ENCODE peak calls at places on chromosomes 13 and 19, in eight cellular contexts. L is WERI-Rb-1; A is right lobe of liver; Z is heart right ventricle; P is pancreas; C is CD8-positive, alpha-beta T cell; R is astrocyte of the spinal cord; G is hepatocyte. D is an unnamed sample.

GRCh38 chr13:107851670-107852460 is 363.5 kb downstream of the LIG4 start:
- DNase-seq in P (no peak), A (no peak), C (no peak), L (no peak), Z (no peak), G (no peak), R (no peak), D (no peak)

GRCh38 chr19:13872695-13873389 is 4.1 kb upstream of the NANOS3 start:
- DNase-seq in G (peak), R (no peak), Z (peak), L (no peak), A (peak), C (no peak), P (no peak), D (no peak)

GRCh38 chr13:28173793-28174192 is 35.4 kb downstream of the PAN3 start:
- DNase-seq in P (no peak), A (no peak), G (no peak), R (no peak), Z (no peak), C (no peak), L (no peak), D (no peak)

GRCh38 chr13:45341799-45342584 is 1.0 kb upstream of the TPT1 start:
- DNase-seq in A (peak), G (no peak), Z (no peak), P (peak), L (no peak), C (no peak), R (peak), D (no peak)

GRCh38 chr13:76596216-76596615 is 290.0 kb downstream of the KCTD12 start:
- DNase-seq in Z (no peak), P (no peak), A (no peak), L (no peak), C (no peak), R (no peak), G (no peak), D (no peak)

GRCh38 chr13:109199280-109199679 is 569.9 kb downstream of the MYO16 start:
- DNase-seq in P (no peak), Z (no peak), L (no peak), C (no peak), R (no peak), A (no peak), G (no peak), D (no peak)

GRCh38 chr19:4473708-4474503 is 1.8 kb downstream of the HDGFL2 start:
- DNase-seq in R (no peak), C (no peak), L (no peak), A (no peak), Z (no peak), G (no peak), P (no peak), D (no peak)

GRCh38 chr19:18408053-18408476 is 10.6 kb upstream of the LRRC25 start:
- DNase-seq in Z (peak), A (peak), L (no peak), C (no peak), G (no peak), P (peak), R (no peak), D (no peak)

GRCh38 chr19:48137411-48137810 is 26.8 kb upstream of the PLA2G4C start:
- DNase-seq in R (no peak), G (no peak), A (no peak), C (no peak), L (no peak), Z (no peak), P (no peak), D (no peak)

GRCh38 chr19:48135411-48135810 is 24.8 kb upstream of the PLA2G4C start:
- DNase-seq in A (no peak), L (no peak), R (no peak), P (no peak), Z (no peak), C (no peak), G (peak), D (no peak)

GRCh38 chr19:48127561-48127960 is 16.9 kb upstream of the PLA2G4C start:
- DNase-seq in L (no peak), G (no peak), C (no peak), A (no peak), P (no peak), R (no peak), Z (no peak), D (no peak)

GRCh38 chr19:48136547-48136946 is 25.9 kb upstream of the PLA2G4C start:
- DNase-seq in R (no peak), C (no peak), Z (no peak), L (no peak), G (no peak), P (no peak), A (no peak), D (no peak)

GRCh38 chr19:48133094-48133493 is 22.5 kb upstream of the PLA2G4C start:
- DNase-seq in A (no peak), L (no peak), R (no peak), C (no peak), G (no peak), Z (no peak), P (no peak), D (no peak)
- TF ChIP-seq CTCF in A (no peak), L (no peak), R (no peak), C (no peak), G (no peak), Z (no peak), P (no peak), D (no peak)

DNA sequence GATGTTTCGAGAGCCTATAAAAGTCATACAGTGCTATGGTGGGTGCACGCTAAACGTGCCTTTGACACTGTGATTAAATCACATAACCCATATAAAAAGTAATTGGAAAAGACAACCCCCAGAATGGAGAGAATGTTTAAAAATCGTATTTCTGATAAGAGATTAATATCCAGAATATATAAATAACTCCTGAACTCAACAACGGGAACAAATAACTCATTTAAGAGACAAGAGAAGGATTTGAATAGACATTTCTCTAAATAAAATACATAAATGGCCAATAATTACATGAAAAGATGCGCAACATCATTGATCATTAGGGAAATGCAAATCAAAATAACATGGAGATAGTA is 37.0 kb upstream of the IGFL4 start:
- DNase-seq in R (no peak), C (no peak), P (no peak), A (no peak), Z (no peak), L (no peak), G (no peak), D (no peak)
- TF ChIP-seq CTCF in R (no peak), C (no peak), P (no peak), A (no peak), Z (no peak), L (no peak), G (no peak), D (no peak)

GRCh38 chr19:58518261-58519086 is 1.1 kb downstream of the ZBTB45 start:
- DNase-seq in A (no peak), Z (no peak), L (no peak), G (no peak), R (no peak), P (peak), C (no peak), D (no peak)
- TF ChIP-seq CTCF in A (no peak), Z (no peak), L (no peak), G (no peak), R (no peak), P (no peak), C (no peak), D (no peak)

GRCh38 chr13:112614835-112615234 is 26.9 kb upstream of the TUBGCP3 start:
- DNase-seq in C (no peak), A (no peak), L (peak), Z (no peak), G (no peak), R (no peak), P (no peak), D (no peak)

GRCh38 chr13:112615391-112615790 is 27.4 kb upstream of the TUBGCP3 start:
- DNase-seq in C (no peak), G (no peak), A (no peak), Z (no peak), P (no peak), R (no peak), L (peak), D (no peak)

GRCh38 chr13:112617754-112618375 is 29.9 kb upstream of the TUBGCP3 start:
- DNase-seq in R (no peak), L (peak), Z (no peak), P (no peak), C (no peak), A (no peak), G (no peak), D (no peak)

GRCh38 chr13:112618501-112618900 is 30.5 kb upstream of the TUBGCP3 start:
- DNase-seq in Z (no peak), G (no peak), P (no peak), C (no peak), R (no peak), A (no peak), L (peak), D (no peak)

DNA sequence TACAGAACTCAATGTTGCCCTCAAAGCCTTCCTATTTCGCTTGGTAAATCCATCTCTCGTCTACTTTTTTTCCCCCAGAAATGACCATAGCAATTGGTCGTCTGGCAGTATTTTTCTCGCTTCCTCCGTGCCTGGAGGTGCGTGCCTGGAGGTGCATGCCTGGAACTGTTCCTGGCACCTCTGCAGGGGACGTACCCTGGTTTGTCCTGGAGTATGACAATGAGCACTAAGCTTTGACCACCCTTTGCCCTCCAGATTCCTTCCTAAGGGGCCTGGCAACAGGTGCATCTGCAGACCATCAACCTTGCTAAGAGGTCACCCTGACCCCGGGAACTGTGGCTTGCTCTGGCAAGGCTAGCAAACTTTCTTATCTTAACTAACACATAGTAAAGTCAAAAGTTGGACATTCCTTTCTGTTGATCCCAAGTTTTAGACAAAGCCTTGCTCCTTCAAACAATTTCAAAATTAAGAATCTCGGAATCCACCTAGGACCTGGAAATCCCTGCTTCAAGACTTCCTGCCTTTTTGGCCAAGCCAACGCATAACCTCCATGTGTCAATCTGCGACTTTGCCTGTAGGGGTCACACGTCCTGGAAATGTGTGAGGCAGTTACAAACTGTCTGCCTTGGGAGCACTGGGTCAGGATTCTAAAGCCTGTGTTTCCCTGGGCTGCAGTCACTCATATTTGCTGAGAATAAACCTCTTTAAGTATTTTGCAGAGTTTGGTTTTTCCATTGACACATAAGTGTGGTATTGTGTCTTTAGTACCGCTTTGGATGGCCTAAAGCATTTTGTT is 28.8 kb upstream of the TUBGCP3 start:
- DNase-seq in Z (no peak), G (peak), A (no peak), L (peak), P (peak), R (peak), C (no peak), D (no peak)
- TF ChIP-seq CTCF in Z (peak), G (peak), A (peak), L (peak), P (peak), R (peak), C (peak), D (peak)

GRCh38 chr13:43428545-43429287 is 358.1 kb downstream of the ENOX1 start:
- DNase-seq in R (no peak), L (no peak), P (no peak), G (no peak), A (no peak), Z (no peak), C (no peak), D (no peak)
- TF ChIP-seq CTCF in R (no peak), L (no peak), P (no peak), G (no peak), A (no peak), Z (no peak), C (no peak), D (no peak)

DNA sequence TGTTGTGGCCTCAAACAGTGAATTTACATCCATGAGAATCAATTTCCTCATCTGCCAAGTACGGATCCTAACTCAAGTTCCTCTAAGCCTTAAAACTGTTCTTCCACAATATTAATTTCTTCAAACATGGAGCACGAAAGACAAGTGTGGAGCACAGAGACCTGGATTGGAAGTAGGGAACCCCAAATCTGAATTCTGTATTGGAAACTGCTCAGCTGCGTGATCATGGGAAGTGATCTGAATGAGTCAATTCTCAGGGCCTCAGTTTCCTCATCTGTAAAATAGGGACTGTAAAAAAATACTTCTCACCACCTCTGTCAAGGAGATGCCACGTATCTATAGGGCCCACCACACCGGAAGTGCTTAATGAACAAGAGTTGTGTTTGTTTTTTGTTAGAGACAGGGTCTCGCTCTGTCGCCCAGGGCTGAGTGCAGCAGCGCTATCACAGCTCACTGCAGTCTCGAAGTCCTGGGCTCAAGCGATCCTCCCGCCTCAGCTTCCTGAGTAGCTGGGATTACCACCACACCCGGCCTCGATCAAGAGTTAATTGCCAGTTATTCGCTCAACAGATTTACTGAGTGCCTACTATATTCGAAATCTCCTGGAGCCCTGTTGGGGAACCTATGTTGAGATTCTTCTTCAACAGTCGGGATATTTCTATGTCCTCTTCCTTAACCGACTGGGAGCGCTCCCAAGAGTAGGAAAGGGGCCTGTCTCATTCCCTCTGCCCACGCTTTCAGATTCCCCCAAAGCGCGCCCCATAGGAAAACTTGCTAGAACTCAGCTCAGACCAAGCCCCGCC is 1.6 kb downstream of the SERTAD3 start:
- DNase-seq in L (peak), R (no peak), A (no peak), Z (no peak), G (no peak), C (no peak), P (no peak), D (no peak)
- TF ChIP-seq CTCF in L (no peak), R (no peak), A (no peak), Z (no peak), G (no peak), C (no peak), P (no peak), D (no peak)

GRCh38 chr19:20359933-20360720 is 193.1 kb downstream of the ZNF486 start:
- DNase-seq in L (peak), R (no peak), G (no peak), P (peak), Z (no peak), A (no peak), C (no peak), D (no peak)
- TF ChIP-seq CTCF in L (peak), R (no peak), G (no peak), P (peak), Z (peak), A (peak), C (no peak), D (no peak)

GRCh38 chr13:43196750-43197149 is 173.4 kb downstream of the DNAJC15 start:
- DNase-seq in P (no peak), L (no peak), C (no peak), Z (no peak), G (no peak), R (no peak), A (no peak), D (no peak)

GRCh38 chr13:43196171-43196611 is 172.8 kb downstream of the DNAJC15 start:
- DNase-seq in G (no peak), L (peak), A (no peak), Z (peak), P (no peak), R (peak), C (no peak), D (no peak)

GRCh38 chr13:43193789-43194188 is 170.4 kb downstream of the DNAJC15 start:
- DNase-seq in L (no peak), C (no peak), P (no peak), R (no peak), Z (no peak), A (no peak), G (no peak), D (no peak)

GRCh38 chr13:43195112-43195511 is 171.7 kb downstream of the DNAJC15 start:
- DNase-seq in P (no peak), L (no peak), R (no peak), A (no peak), C (no peak), Z (no peak), G (no peak), D (no peak)

GRCh38 chr13:43195551-43195950 is 172.2 kb downstream of the DNAJC15 start:
- DNase-seq in G (no peak), Z (no peak), C (no peak), L (no peak), R (no peak), A (no peak), P (no peak), D (no peak)
- TF ChIP-seq CTCF in G (no peak), Z (no peak), C (no peak), L (no peak), R (peak), A (no peak), P (no peak), D (no peak)

DNA sequence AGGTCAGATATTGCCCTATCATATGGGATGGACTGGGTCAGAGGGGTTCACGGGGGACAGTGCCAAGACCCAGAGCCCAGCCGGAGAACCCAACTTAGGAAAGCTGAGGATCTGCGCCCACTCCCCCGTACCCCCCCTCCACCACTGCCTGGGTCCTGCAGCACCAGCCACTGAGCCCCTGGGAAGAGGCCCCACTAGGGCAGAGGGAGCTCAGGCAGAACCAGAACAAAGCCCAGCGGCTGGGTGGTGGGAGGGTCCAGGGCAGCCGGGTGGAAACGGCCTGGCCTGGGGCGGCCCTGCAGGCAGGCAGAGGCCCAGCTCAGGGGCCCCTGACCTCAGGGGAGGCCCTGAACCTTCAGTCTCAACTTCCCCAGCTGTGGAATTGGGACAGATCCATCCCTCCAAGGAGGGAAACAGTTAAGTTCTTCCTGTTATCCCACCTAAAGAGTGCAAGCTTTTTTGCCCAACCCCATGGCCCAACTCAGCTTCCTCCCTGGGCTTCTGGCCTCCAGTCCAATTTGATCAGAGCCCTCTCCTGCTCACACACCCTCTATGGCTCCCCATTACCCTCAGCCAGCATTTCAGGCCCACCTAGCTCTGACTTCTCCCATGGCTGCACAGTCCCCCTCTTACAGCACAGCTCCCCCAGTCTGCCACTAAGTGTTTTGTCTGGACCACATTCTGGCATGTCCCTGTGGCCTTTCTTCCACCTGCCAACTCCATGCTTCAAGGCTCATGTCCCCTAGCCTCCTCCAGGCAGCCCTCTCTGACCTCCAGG is 3.1 kb downstream of the NR2F6 start:
- DNase-seq in R (no peak), C (no peak), P (no peak), L (no peak), A (no peak), Z (no peak), G (no peak), D (no peak)
- TF ChIP-seq CTCF in R (no peak), C (no peak), P (no peak), L (no peak), A (no peak), Z (no peak), G (no peak), D (no peak)

GRCh38 chr13:37476874-37477273 is 121.7 kb downstream of the POSTN start:
- DNase-seq in A (no peak), C (no peak), P (no peak), L (peak), R (no peak), Z (no peak), G (no peak), D (no peak)

GRCh38 chr13:37475151-37475550 is 123.4 kb downstream of the POSTN start:
- DNase-seq in A (no peak), C (no peak), L (no peak), R (no peak), G (no peak), Z (no peak), P (no peak), D (no peak)

GRCh38 chr13:37475966-37476365 is 122.6 kb downstream of the POSTN start:
- DNase-seq in Z (no peak), R (no peak), L (no peak), C (no peak), A (no peak), G (no peak), P (no peak), D (no peak)

GRCh38 chr13:37473035-37473434 is 125.5 kb downstream of the POSTN start:
- DNase-seq in C (no peak), R (no peak), Z (no peak), P (no peak), A (no peak), L (no peak), G (no peak), D (no peak)
- TF ChIP-seq CTCF in C (no peak), R (no peak), Z (no peak), P (no peak), A (no peak), L (no peak), G (no peak), D (no peak)